ENCODE peak calls at places on chromosomes 12 and 14, in ten cellular contexts. K is H9; V is cardiac muscle cell; T is tibial artery; E is HFF-Myc; Z is activated B cell treated with CpG ODN at 0.5 μM for 24 hours; C is osteocyte; O is bronchial epithelial cell; H is mesothelial cell of epicardium; P is CD4-positive, alpha-beta T cell. F is an unnamed sample.

GRCh38 chr12:132700212-132700913 is 10.3 kb upstream of the PGAM5 start:
- DNase-seq in T (no peak), P (no peak), Z (no peak), H (no peak), C (no peak), V (peak), K (no peak), E (peak), O (peak), F (no peak)

GRCh38 chr14:90795744-90796143 is 20.5 kb downstream of the TTC7B start:
- DNase-seq in P (no peak), E (peak), T (no peak), Z (no peak), V (peak), C (no peak), H (no peak), O (peak), K (no peak), F (no peak)

GRCh38 chr14:81400852-81401251 is 728 bp upstream of the STON2 start:
- DNase-seq in P (no peak), V (peak), K (no peak), T (peak), E (peak), C (no peak), Z (no peak), H (no peak), O (peak), F (no peak)

GRCh38 chr12:57127101-57127709 is 1.1 kb upstream of the LRP1 start:
- DNase-seq in Z (peak), E (no peak), H (no peak), C (no peak), K (peak), V (no peak), T (peak), P (peak), O (peak), F (peak)

GRCh38 chr12:79692860-79693605 is 2.3 kb upstream of the PAWR start:
- DNase-seq in H (no peak), P (no peak), Z (no peak), K (no peak), T (no peak), C (no peak), E (no peak), O (peak), V (peak), F (no peak)

GRCh38 chr12:131196220-131196619 is 242.5 kb downstream of the ADGRD1 start:
- DNase-seq in K (peak), E (no peak), H (no peak), C (no peak), T (no peak), V (no peak), O (no peak), Z (no peak), P (no peak), F (peak)

GRCh38 chr14:75720828-75721227 is 59.8 kb downstream of the TTLL5 start:
- DNase-seq in K (no peak), P (no peak), T (peak), O (no peak), C (no peak), Z (no peak), V (peak), E (no peak), H (no peak), F (no peak)

GRCh38 chr12:14999421-15000047 is 26.7 kb downstream of the PDE6H start:
- DNase-seq in K (no peak), E (no peak), H (no peak), V (no peak), O (peak), C (no peak), P (no peak), T (no peak), Z (no peak), F (no peak)

GRCh38 chr12:102167821-102168605 is 29.6 kb downstream of the PMCH start:
- DNase-seq in T (no peak), H (no peak), V (no peak), P (no peak), K (no peak), Z (no peak), O (no peak), E (no peak), C (no peak), F (no peak)

GRCh38 chr12:21776242-21776641 is 1.7 kb upstream of the KCNJ8 start:
- DNase-seq in E (no peak), P (no peak), T (no peak), C (no peak), O (no peak), H (no peak), Z (no peak), K (no peak), V (no peak), F (no peak)

GRCh38 chr14:90503582-90503981 is 106.8 kb downstream of the CALM1 start:
- DNase-seq in T (no peak), K (no peak), O (no peak), H (no peak), C (no peak), Z (no peak), P (no peak), E (no peak), V (no peak), F (no peak)

GRCh38 chr12:126860210-126860609 is 1406.8 kb upstream of the TMEM132C start:
- DNase-seq in K (no peak), Z (no peak), E (no peak), O (no peak), H (no peak), C (no peak), T (no peak), P (no peak), V (no peak), F (no peak)

GRCh38 chr14:37595809-37596595 is 573 bp downstream of the TTC6 start:
- DNase-seq in P (peak), V (no peak), H (no peak), T (no peak), E (no peak), Z (no peak), O (peak), K (peak), C (no peak), F (no peak)

GRCh38 chr14:81446279-81447007 is 46.3 kb upstream of the STON2 start:
- DNase-seq in H (no peak), T (no peak), E (no peak), Z (no peak), V (peak), O (no peak), K (no peak), C (no peak), P (no peak), F (no peak)

GRCh38 chr14:29354446-29354845 is 573.2 kb downstream of the PRKD1 start:
- DNase-seq in V (no peak), E (no peak), H (no peak), O (no peak), P (no peak), K (no peak), C (no peak), Z (no peak), T (no peak), F (no peak)

GRCh38 chr12:115088328-115088994 is 404.5 kb upstream of the TBX3 start:
- DNase-seq in T (no peak), E (no peak), H (no peak), P (no peak), V (no peak), Z (no peak), K (no peak), O (no peak), C (no peak), F (no peak)

GRCh38 chr14:40417777-40418401 is 985.7 kb upstream of the FBXO33 start:
- DNase-seq in V (peak), O (no peak), E (no peak), T (no peak), H (no peak), P (no peak), Z (no peak), C (no peak), K (peak), F (no peak)

GRCh38 chr14:90726656-90727055 is 89.6 kb downstream of the TTC7B start:
- DNase-seq in Z (no peak), P (no peak), H (no peak), K (peak), T (peak), O (peak), V (peak), E (peak), C (peak), F (no peak)

GRCh38 chr14:69542311-69542710 is 32.4 kb downstream of the CCDC177 start:
- DNase-seq in P (no peak), C (no peak), T (no peak), E (no peak), O (no peak), K (no peak), V (no peak), Z (no peak), H (no peak), F (no peak)

GRCh38 chr14:66288511-66288910 is 197.7 kb upstream of the CCDC196 start:
- DNase-seq in K (no peak), Z (no peak), H (no peak), O (peak), T (no peak), E (no peak), C (no peak), P (no peak), V (no peak), F (no peak)

GRCh38 chr12:31011746-31012567 is 61.7 kb upstream of the DDX11 start:
- DNase-seq in T (peak), C (no peak), V (no peak), E (no peak), Z (no peak), O (no peak), H (no peak), K (no peak), P (no peak), F (no peak)
- TF ChIP-seq CTCF in T (peak), C (no peak), V (peak), E (no peak), Z (no peak), O (peak), H (no peak), K (peak), P (no peak), F (no peak)

DNA sequence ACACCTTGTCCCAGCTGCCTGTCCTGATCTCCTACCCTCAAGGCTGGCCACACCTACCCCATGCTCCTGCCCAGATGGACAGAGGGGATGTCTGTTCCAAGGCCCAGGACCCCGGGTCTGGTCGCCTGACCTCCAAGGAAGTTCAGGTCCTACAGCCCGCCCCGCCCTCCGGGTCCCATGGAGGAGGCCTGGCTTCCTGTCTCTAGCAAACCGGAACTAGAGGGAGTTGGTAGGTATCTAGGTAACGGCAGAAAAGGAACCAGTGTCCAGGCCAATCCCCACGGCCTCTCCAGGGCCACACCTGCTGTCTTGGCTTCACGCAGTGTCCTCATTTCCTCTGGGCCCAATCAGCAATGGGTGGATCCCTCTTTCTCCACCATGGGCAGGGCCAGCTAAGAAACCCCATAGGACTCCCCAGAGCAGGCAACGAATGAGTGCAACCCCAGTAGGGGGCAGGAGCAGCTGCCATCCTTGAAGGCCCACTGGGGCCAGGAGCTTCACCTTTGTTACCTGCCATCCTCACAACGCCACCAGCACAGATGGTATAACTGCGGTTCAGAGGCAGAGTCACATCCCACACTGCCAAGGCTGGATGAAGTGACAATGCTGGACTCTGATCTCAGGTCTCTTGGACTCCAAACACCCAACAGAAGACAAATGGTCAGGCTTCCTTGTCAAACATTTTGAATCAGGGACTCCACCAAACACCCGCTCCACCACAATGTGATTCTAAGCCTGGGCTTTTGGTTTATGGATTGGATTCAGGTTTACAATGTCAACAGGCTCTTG is 25.1 kb upstream of the RPLP0 start:
- DNase-seq in C (no peak), H (no peak), E (no peak), O (peak), Z (no peak), P (no peak), T (no peak), K (no peak), V (no peak), F (no peak)
- TF ChIP-seq CTCF in C (no peak), H (no peak), E (no peak), O (peak), Z (no peak), P (no peak), T (no peak), K (no peak), V (no peak), F (no peak)

GRCh38 chr12:108518101-108518715 is 3.1 kb downstream of the FICD start:
- DNase-seq in T (no peak), Z (no peak), O (no peak), H (no peak), P (no peak), V (no peak), K (no peak), E (no peak), C (peak), F (no peak)

GRCh38 chr12:108518716-108519496 is 3.8 kb downstream of the FICD start:
- DNase-seq in T (no peak), K (no peak), H (no peak), V (no peak), Z (no peak), O (no peak), C (peak), P (no peak), E (no peak), F (no peak)

GRCh38 chr12:108516511-108517275 is 1.6 kb downstream of the FICD start:
- DNase-seq in O (no peak), K (peak), H (no peak), P (no peak), C (peak), V (peak), Z (no peak), T (no peak), E (no peak), F (no peak)

GRCh38 chr12:108517288-108518100 is 2.4 kb downstream of the FICD start:
- DNase-seq in V (no peak), Z (no peak), T (no peak), C (peak), K (no peak), P (no peak), O (no peak), H (no peak), E (no peak), F (no peak)

GRCh38 chr12:108519558-108519957 is 4.5 kb downstream of the FICD start:
- DNase-seq in Z (no peak), E (no peak), K (peak), V (no peak), H (no peak), O (no peak), C (no peak), T (no peak), P (no peak), F (no peak)
- TF ChIP-seq CTCF in Z (no peak), E (no peak), K (peak), V (no peak), H (no peak), O (no peak), C (peak), T (no peak), P (no peak), F (no peak)

GRCh38 chr12:77720258-77720657 is 110.4 kb upstream of the NAV3 start:
- DNase-seq in C (no peak), V (no peak), E (no peak), T (no peak), P (no peak), Z (no peak), K (no peak), H (no peak), O (no peak), F (no peak)
- TF ChIP-seq CTCF in C (no peak), V (peak), E (peak), T (no peak), P (no peak), Z (no peak), K (peak), H (peak), O (peak), F (no peak)

DNA sequence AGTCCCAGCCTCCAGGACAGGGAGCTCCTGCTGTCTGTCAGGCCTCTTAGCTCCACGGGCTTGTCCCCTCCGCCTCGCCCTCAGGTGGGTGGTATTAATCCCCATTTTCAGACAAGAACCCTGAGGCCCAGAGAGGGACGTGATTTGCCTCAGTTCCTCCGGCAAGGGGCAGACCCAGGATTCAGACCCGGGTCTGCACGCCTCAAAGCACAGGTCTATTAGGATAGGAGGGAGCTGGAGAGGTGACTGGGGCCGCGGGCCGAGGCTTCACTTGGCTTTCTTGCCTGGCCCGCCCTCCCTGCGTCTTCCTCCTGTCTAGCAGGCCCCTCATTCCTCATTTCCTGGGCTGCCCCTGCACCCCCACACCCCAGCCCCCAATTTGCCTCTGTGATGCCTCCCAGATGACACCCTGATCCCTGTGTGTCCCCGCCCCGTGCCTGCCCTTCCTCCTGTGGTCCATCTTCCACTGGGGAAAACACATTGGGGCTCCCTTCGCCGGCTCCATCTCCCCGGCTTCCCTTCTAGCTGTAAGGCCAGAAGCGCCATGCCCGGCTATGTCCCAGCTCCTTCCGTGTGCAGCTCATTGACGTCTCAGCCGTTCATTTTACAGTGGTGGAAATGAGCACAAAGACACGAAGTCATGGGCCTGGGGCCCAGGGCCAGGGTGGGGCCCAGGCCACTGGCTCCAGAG is 15.6 kb upstream of the CYP46A1 start:
- DNase-seq in V (no peak), E (no peak), Z (no peak), H (no peak), T (no peak), C (no peak), K (no peak), P (no peak), O (no peak), F (no peak)
- TF ChIP-seq CTCF in V (no peak), E (no peak), Z (no peak), H (no peak), T (no peak), C (no peak), K (no peak), P (no peak), O (no peak), F (no peak)